ENCODE peak calls at places on chromosomes 1 and 21, in ten cellular contexts. V is K562; I is heart left ventricle; R is fibroblast of lung; E is IMR-90; L is suprapubic skin; A is PC-3; Y is psoas muscle; K is prostate gland; P is CD8-positive, alpha-beta T cell. T is an unnamed sample.
A peak's percentile ranks its signal among the peaks of the same experiment; 100 is the strongest.

GRCh38 chr1:1302951-1303509 is 4.7 kb downstream of the ACAP3 start:
- DNase-seq in K (no peak), I (no peak), V (no peak), L (no peak), E (no peak), Y (no peak), A (no peak), R (no peak), P (no peak), T (peak; percentile 55)

GRCh38 chr1:162217674-162218073 is 148.2 kb downstream of the NOS1AP start:
- DNase-seq in P (no peak), L (no peak), K (no peak), E (no peak), A (no peak), V (no peak), Y (no peak), R (peak; percentile 17), I (no peak), T (no peak)

GRCh38 chr1:245516178-245516829 is 361.5 kb downstream of the KIF26B start:
- DNase-seq in R (peak; percentile 83), I (no peak), K (no peak), E (peak; percentile 67), V (no peak), L (no peak), A (peak; percentile 63), Y (no peak), P (no peak), T (no peak)

GRCh38 chr1:6747679-6748078 is 37.6 kb upstream of the CAMTA1 start:
- DNase-seq in E (no peak), L (no peak), Y (no peak), R (no peak), P (no peak), A (no peak), V (no peak), I (no peak), K (no peak), T (no peak)

GRCh38 chr21:36902793-36903192 is 63.7 kb downstream of the HLCS start:
- DNase-seq in L (no peak), P (no peak), K (no peak), V (no peak), I (no peak), A (no peak), R (no peak), Y (no peak), E (peak; percentile 55), T (no peak)

GRCh38 chr1:19473119-19473518 is 12.2 kb downstream of the CAPZB start:
- DNase-seq in L (no peak), K (no peak), I (no peak), Y (no peak), E (no peak), A (no peak), P (no peak), R (no peak), V (no peak), T (no peak)

GRCh38 chr21:45080232-45080631 is 5.9 kb downstream of the ADARB1 start:
- DNase-seq in I (no peak), Y (no peak), A (no peak), R (no peak), P (no peak), K (no peak), V (no peak), E (no peak), L (no peak), T (no peak)

GRCh38 chr1:20732071-20732587 is 374 bp downstream of the SH2D5 start:
- DNase-seq in E (peak; percentile 81), R (peak; percentile 51), P (peak; percentile 55), Y (no peak), V (no peak), L (no peak), I (peak; percentile 61), A (peak; percentile 82), K (peak; percentile 44), T (peak; percentile 84)

GRCh38 chr1:14871569-14871968 is 273.1 kb downstream of the KAZN start:
- DNase-seq in P (no peak), A (peak; percentile 8), V (no peak), I (no peak), K (no peak), R (no peak), E (no peak), Y (no peak), L (no peak), T (no peak)

GRCh38 chr1:67743072-67743725 is 58.2 kb downstream of the GADD45A start:
- DNase-seq in A (no peak), K (no peak), E (no peak), P (no peak), V (no peak), L (no peak), R (no peak), Y (no peak), I (no peak), T (no peak)

GRCh38 chr1:111656093-111657017 is 36.8 kb downstream of the RAP1A start:
- DNase-seq in L (no peak), K (peak; percentile 14), V (peak; percentile 41), R (peak; percentile 80), I (no peak), E (peak; percentile 66), A (peak; percentile 71), Y (no peak), P (no peak), T (peak; percentile 20)

GRCh38 chr21:45308211-45309068 is 20.7 kb upstream of the POFUT2 start:
- DNase-seq in E (peak; percentile 88), I (peak; percentile 66), R (peak; percentile 95), P (no peak), L (no peak), Y (peak; percentile 56), K (no peak), A (no peak), V (no peak), T (no peak)

GRCh38 chr21:40844935-40845334 is 2.0 kb downstream of the DSCAM start:
- DNase-seq in L (no peak), K (no peak), Y (no peak), R (no peak), V (no peak), E (no peak), P (no peak), A (no peak), I (no peak), T (peak; percentile 88)
- H3K4me1 ChIP-seq in L (peaks cover 3% of the 10 kb centered on the region), K (no peaks in the 10 kb centered on the region), Y (no peaks in the 10 kb centered on the region), R (no peaks in the 10 kb centered on the region), V (no peaks in the 10 kb centered on the region), E (no peaks in the 10 kb centered on the region), P (no peaks in the 10 kb centered on the region), A (no peaks in the 10 kb centered on the region), I (no peaks in the 10 kb centered on the region), T (peaks cover 41% of the 10 kb centered on the region)

GRCh38 chr1:50981741-50982140 is 11.7 kb downstream of the CDKN2C start:
- DNase-seq in Y (no peak), L (no peak), K (no peak), E (no peak), I (no peak), A (no peak), P (no peak), R (no peak), V (no peak), T (no peak)

GRCh38 chr1:50978852-50979781 is 9.1 kb downstream of the CDKN2C start:
- DNase-seq in A (peak; percentile 63), Y (no peak), E (no peak), V (peak; percentile 28), R (peak; percentile 7), K (no peak), I (no peak), L (no peak), P (peak; percentile 42), T (no peak)

GRCh38 chr1:50979964-50980363 is 9.9 kb downstream of the CDKN2C start:
- DNase-seq in P (no peak), V (no peak), L (no peak), I (no peak), K (no peak), E (no peak), A (no peak), Y (no peak), R (no peak), T (no peak)

GRCh38 chr1:50978144-50978851 is 8.3 kb downstream of the CDKN2C start:
- DNase-seq in R (peak; percentile 51), V (peak; percentile 78), I (peak; percentile 82), A (peak; percentile 74), E (peak; percentile 49), Y (peak; percentile 89), K (peak; percentile 42), L (no peak), P (no peak), T (no peak)

DNA sequence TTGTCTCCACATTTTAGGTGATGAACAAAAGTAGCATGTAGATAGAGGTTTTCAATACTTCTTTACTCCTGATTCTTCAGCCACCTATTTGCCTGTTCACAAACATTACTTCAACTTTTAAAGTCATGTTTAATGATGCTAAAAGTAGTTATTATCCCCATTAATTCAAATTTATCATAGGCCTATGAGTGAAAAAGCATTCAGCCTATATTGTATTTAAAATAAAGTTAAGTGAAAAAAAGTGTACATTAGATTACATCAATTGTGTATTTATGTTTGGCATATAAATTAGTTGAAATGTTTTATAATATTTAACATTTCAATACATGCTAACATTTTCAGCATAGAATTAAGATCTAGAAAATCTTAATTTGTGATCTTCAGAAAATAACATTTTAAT is 10.5 kb downstream of the CDKN2C start:
- DNase-seq in A (no peak), Y (no peak), R (no peak), E (no peak), V (no peak), P (no peak), I (no peak), L (no peak), K (no peak), T (no peak)
- H3K27me3 ChIP-seq in A (no peaks in the 10 kb centered on the region), Y (no peaks in the 10 kb centered on the region), R (no peaks in the 10 kb centered on the region), E (no peaks in the 10 kb centered on the region), V (no peaks in the 10 kb centered on the region), P (no peaks in the 10 kb centered on the region), I (no peaks in the 10 kb centered on the region), L (no peaks in the 10 kb centered on the region), K (no peaks in the 10 kb centered on the region), T (peaks cover 91% of the 10 kb centered on the region)

DNA sequence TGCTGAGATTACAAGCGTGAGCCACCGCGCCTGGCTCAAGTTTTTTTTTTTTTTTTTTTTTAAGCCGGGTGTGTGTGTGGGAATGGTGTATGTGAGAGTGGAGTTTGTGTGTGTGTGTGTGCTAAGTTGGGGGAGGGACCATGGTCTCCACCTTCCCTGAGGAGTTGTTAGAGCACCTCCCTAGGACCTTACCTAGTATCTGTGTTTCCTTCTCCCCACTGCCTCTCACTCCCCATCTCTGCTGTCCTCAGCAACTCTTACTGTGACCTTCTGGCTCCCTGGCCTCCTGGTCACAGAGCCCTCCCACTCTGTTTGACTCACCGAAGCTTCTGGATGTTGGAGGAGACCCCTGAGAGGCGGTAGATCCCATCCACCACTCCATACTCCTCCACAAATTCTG is 10.4 kb downstream of the ARHGAP30 start:
- DNase-seq in L (no peak), Y (no peak), R (no peak), P (no peak), K (no peak), E (no peak), V (no peak), A (no peak), I (no peak), T (no peak)
- TF ChIP-seq CTCF in L (no peak), Y (no peak), R (no peak), P (no peak), K (no peak), E (no peak), V (no peak), A (no peak), I (no peak), T (no peak)

DNA sequence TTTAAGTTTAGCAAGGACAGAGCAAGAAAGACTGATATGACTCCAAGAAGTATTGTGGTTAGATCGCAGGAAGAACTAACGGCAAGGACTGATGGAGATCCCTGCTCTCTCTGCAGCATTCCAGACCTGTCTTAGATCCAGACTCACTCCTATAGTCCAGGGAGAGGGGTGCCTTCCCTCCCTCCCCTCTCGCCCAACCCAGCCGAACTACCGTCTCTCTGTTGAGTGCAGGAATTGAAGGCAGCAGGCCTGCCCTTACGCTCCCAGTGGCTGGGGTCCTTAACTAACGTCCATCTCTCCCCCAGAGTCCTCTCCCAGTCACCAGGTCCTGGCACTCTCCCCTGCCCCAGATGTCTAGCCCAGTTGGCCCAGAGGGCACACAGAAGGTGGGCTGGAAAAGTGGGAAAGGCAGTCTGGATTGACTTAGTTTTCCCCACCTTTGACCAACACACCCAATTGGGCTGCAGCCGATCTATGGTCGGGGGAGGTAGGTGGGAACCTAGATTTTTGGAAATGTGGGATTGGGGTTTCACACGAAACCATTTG is 1.1 kb downstream of the CRABP2 start:
- DNase-seq in R (no peak), K (no peak), I (no peak), Y (no peak), V (no peak), A (no peak), E (no peak), L (no peak), P (no peak), T (no peak)
- H3K4me1 ChIP-seq in R (peaks cover 30% of the 10 kb centered on the region), K (peaks cover 10% of the 10 kb centered on the region), I (peaks cover 25% of the 10 kb centered on the region), Y (peaks cover 22% of the 10 kb centered on the region), V (peaks cover 36% of the 10 kb centered on the region), A (peaks cover 43% of the 10 kb centered on the region), E (peaks cover 36% of the 10 kb centered on the region), L (peaks cover 64% of the 10 kb centered on the region), P (peaks cover 41% of the 10 kb centered on the region), T (peaks cover 14% of the 10 kb centered on the region)